ENCODE peak calls at places on chromosome 21, in six cellular contexts. K is stomach, L is fibroblast of the aortic adventitia, A is AG04450, Q is iPS DF 6.9, X is retinal pigment epithelial cell. P is an unnamed sample.

GRCh38 chr21:29332461-29333354 is 34.0 kb downstream of the BACH1 start:
- DNase-seq in K (no peak), L (peak; percentile 41), A (no peak), Q (no peak), X (no peak), P (peak; percentile 30)

GRCh38 chr21:30426732-30427131 is 1.0 kb upstream of the KRTAP13-3 start:
- DNase-seq in K (no peak), L (no peak), A (no peak), Q (no peak), X (no peak), P (no peak)

GRCh38 chr21:18384771-18385170 is 18.8 kb downstream of the TMPRSS15 start:
- DNase-seq in K (no peak), L (peak; percentile 2), A (no peak), Q (peak; percentile 16), X (no peak), P (no peak)

GRCh38 chr21:15468368-15468767 is 261.4 kb upstream of the USP25 start:
- DNase-seq in K (no peak), L (no peak), A (no peak), Q (no peak), X (no peak), P (no peak)

GRCh38 chr21:31157756-31158155 is 119.5 kb upstream of the KRTAP19-8 start:
- DNase-seq in K (no peak), L (no peak), A (no peak), Q (no peak), X (no peak), P (no peak)

GRCh38 chr21:16302851-16303282 is 573.1 kb downstream of the USP25 start:
- DNase-seq in K (no peak), L (peak; percentile 77), A (no peak), Q (no peak), X (no peak), P (peak; percentile 64)

GRCh38 chr21:31913191-31913608 is 40.4 kb downstream of the HUNK start:
- DNase-seq in K (no peak), L (no peak), A (no peak), Q (no peak), X (no peak), P (no peak)

GRCh38 chr21:37710555-37711293 is 205.5 kb downstream of the KCNJ6 start:
- DNase-seq in K (no peak), L (no peak), A (peak; percentile 36), Q (no peak), X (no peak), P (peak; percentile 5)

GRCh38 chr21:27759091-27759659 is 792.3 kb upstream of the ADAMTS5 start:
- DNase-seq in K (no peak), L (no peak), A (no peak), Q (peak; percentile 31), X (no peak), P (peak; percentile 8)

GRCh38 chr21:29801122-29801521 is 138.7 kb downstream of the GRIK1 start:
- DNase-seq in K (no peak), L (no peak), A (no peak), Q (no peak), X (no peak), P (no peak)

GRCh38 chr21:25412090-25412489 is 195.2 kb downstream of the MRPL39 start:
- DNase-seq in K (no peak), L (no peak), A (no peak), Q (no peak), X (no peak), P (peak; percentile 3)

GRCh38 chr21:33801424-33802405 is 113.9 kb downstream of the ATP5PO start:
- DNase-seq in K (peak; percentile 46), L (peak; percentile 26), A (peak; percentile 23), Q (no peak), X (no peak), P (peak; percentile 33)
- H3K4me3 ChIP-seq in K (no peak overlapping the region), L (no peak overlapping the region), A (no peak overlapping the region), Q (no peak overlapping the region), X (no peak overlapping the region), P (no peak overlapping the region)

GRCh38 chr21:45591619-45592207 is 49.5 kb upstream of the SLC19A1 start:
- DNase-seq in K (no peak), L (no peak), A (no peak), Q (no peak), X (no peak), P (no peak)

GRCh38 chr21:45589686-45590245 is 47.5 kb upstream of the SLC19A1 start:
- DNase-seq in K (peak; percentile 8), L (no peak), A (no peak), Q (no peak), X (no peak), P (no peak)

GRCh38 chr21:45592208-45592619 is 50.0 kb upstream of the SLC19A1 start:
- DNase-seq in K (no peak), L (peak; percentile 10), A (no peak), Q (no peak), X (no peak), P (no peak)

GRCh38 chr21:45590246-45590725 is 48.0 kb upstream of the SLC19A1 start:
- DNase-seq in K (peak; percentile 62), L (peak; percentile 36), A (no peak), Q (no peak), X (no peak), P (peak; percentile 42)

DNA sequence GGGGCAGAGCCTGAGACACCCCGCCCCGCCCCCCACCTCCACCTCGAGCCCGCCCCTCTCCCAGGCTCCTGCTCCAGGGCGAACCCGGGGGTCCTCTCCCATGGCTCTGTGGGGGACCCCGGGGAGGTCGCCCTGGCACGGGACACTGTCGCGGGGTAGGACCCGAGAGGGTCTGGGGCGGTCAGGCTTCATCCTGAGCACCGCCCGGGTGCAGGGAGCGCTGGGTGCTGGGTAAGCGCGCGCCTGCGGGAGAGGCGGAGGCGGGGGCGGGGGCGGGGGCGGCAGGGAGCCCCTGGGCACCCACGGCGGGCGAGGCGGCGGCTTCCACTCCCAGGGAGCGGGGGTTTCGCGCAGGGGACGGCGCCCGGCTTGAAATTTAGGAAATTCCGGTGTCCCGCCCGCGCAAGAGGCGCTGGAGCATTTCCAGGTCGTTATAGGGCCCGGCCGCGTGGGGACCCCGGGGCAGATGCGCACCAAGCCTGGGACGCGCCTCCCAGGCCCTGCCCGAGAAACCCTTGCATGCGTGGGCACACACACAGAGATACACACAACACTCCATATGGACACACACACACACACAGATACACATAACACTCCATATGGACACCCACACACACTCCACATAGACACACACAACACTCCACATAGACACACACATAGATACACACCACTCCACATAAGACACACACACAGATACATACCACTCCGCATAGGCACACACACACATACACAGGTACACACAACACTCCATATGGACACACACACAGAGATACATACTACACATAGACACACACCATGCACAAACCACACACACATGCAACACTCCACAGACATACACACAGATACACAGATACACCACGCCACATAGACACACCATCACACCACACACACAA is 48.7 kb upstream of the SLC19A1 start:
- DNase-seq in K (no peak), L (no peak), A (no peak), Q (no peak), X (no peak), P (no peak)
- H3K4me3 ChIP-seq in K (peak overlapping the region; percentile 49), L (peak overlapping the region; percentile 44), A (peak overlapping the region; percentile 44), Q (peak overlapping the region; percentile 48), X (peak overlapping the region; percentile 42), P (no peak overlapping the region)

GRCh38 chr21:34029724-34030528 is 43.5 kb upstream of the MRPS6 start:
- DNase-seq in K (peak; percentile 33), L (peak; percentile 83), A (peak; percentile 16), Q (peak; percentile 76), X (peak; percentile 53), P (peak; percentile 68)
- H3K4me3 ChIP-seq in K (no peak overlapping the region), L (peak overlapping the region; percentile 32), A (no peak overlapping the region), Q (no peak overlapping the region), X (no peak overlapping the region), P (no peak overlapping the region)

GRCh38 chr21:44752701-44753235 is 41.4 kb upstream of the TSPEAR start:
- DNase-seq in K (no peak), L (peak; percentile 27), A (no peak), Q (no peak), X (no peak), P (no peak)
- H3K4me3 ChIP-seq in K (no peak overlapping the region), L (no peak overlapping the region), A (no peak overlapping the region), Q (no peak overlapping the region), X (no peak overlapping the region), P (no peak overlapping the region)

DNA sequence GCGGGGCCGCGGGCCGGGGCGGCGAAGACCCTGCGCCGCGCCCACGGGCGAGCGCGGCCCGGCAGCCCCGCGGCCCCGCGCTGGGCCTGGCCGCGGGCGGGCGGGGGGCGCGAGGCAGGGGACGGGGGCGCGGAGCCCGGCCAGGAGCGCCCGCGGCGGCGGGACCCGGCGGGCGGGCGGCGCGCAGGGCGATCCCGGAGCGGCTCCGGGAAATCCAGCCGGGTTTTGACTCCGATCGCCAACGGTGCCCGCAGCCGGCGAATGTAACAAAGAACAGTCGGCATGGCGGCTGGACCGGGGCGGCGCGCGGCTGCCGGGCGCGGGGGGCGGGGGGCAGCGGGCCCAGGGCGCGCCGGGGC is 334 bp downstream of the PRDM15 start:
- DNase-seq in K (peak; percentile 83), L (peak; percentile 84), A (peak; percentile 58), Q (no peak), X (peak; percentile 39), P (peak; percentile 89)
- H3K4me3 ChIP-seq in K (peak overlapping the region; percentile 87), L (peak overlapping the region; percentile 88), A (peak overlapping the region; percentile 83), Q (peak overlapping the region; percentile 81), X (peak overlapping the region; percentile 65), P (peak overlapping the region; percentile 83)